ENCODE peak calls at places on chromosomes 2 and 18, in seven cellular contexts. K is lung; X is neural progenitor cell; L is cardiac muscle cell; G is H1; B is heart left ventricle; Y is CD8-positive, alpha-beta T cell. V is an unnamed sample.

GRCh38 chr18:13464432-13465125 is 246.0 kb downstream of the LDLRAD4 start:
- DNase-seq in B (peak; percentile 70), K (peak; percentile 59), Y (peak; percentile 33), X (no peak), L (peak; percentile 56), G (no peak), V (peak; percentile 60)

GRCh38 chr2:190052307-190052706 is 10.2 kb downstream of the MSTN start:
- DNase-seq in L (no peak), G (no peak), K (no peak), B (no peak), X (no peak), Y (no peak), V (no peak)

GRCh38 chr2:98698896-98699295 is 32.0 kb downstream of the MGAT4A start:
- DNase-seq in L (no peak), G (no peak), B (no peak), K (no peak), X (no peak), Y (no peak), V (no peak)

GRCh38 chr2:96205238-96205637 is 3.4 kb downstream of the STARD7 start:
- DNase-seq in G (no peak), Y (no peak), B (no peak), X (no peak), L (no peak), K (no peak), V (no peak)

GRCh38 chr2:205682239-205683021 is at the start of gene NRP2:
- DNase-seq in L (peak; percentile 91), Y (no peak), K (peak; percentile 84), G (peak; percentile 83), B (peak; percentile 82), X (peak; percentile 97), V (peak; percentile 31)

GRCh38 chr2:4763009-4763408 is 929.2 kb upstream of the SOX11 start:
- DNase-seq in K (no peak), Y (no peak), X (peak; percentile 78), L (no peak), B (no peak), G (peak; percentile 63), V (no peak)

GRCh38 chr2:219125886-219126270 is 34.7 kb downstream of the NHEJ1 start:
- DNase-seq in X (no peak), G (no peak), K (no peak), L (no peak), B (no peak), Y (no peak), V (no peak)

GRCh38 chr18:48339692-48340091 is 69.5 kb downstream of the ZBTB7C start:
- DNase-seq in Y (no peak), B (no peak), X (no peak), G (no peak), L (no peak), K (no peak), V (no peak)

GRCh38 chr2:199973703-199974102 is 18.3 kb downstream of the MAIP1 start:
- DNase-seq in X (peak; percentile 48), B (no peak), G (no peak), Y (no peak), L (peak; percentile 73), K (no peak), V (no peak)

GRCh38 chr2:30234180-30234971 is 3.0 kb downstream of the LBH start:
- DNase-seq in B (no peak), X (peak; percentile 58), L (peak; percentile 78), G (no peak), Y (no peak), K (no peak), V (peak; percentile 46)

GRCh38 chr2:230323385-230324106 is 3.4 kb upstream of the SP140L start:
- DNase-seq in G (no peak), B (no peak), L (no peak), Y (no peak), X (no peak), K (no peak), V (no peak)

GRCh38 chr2:46387292-46387691 is 90.1 kb downstream of the EPAS1 start:
- DNase-seq in L (no peak), G (no peak), K (no peak), B (no peak), X (no peak), Y (no peak), V (no peak)

GRCh38 chr2:16652296-16653082 is 13.1 kb downstream of the CYRIA start:
- DNase-seq in X (no peak), Y (no peak), L (peak; percentile 12), G (no peak), B (no peak), K (peak; percentile 63), V (no peak)

GRCh38 chr18:69123421-69123820 is 277.3 kb upstream of the DOK6 start:
- DNase-seq in K (no peak), G (no peak), Y (no peak), L (no peak), B (no peak), X (no peak), V (no peak)

GRCh38 chr2:217275091-217275490 is 415.2 kb upstream of the TNP1 start:
- DNase-seq in L (no peak), G (no peak), B (no peak), X (no peak), Y (no peak), K (no peak), V (no peak)
- H3K27me3 ChIP-seq in L (peaks cover 87% of the 10 kb centered on the region), G (peaks cover 58% of the 10 kb centered on the region), B (no peaks in the 10 kb centered on the region), X (peaks cover 52% of the 10 kb centered on the region), Y (no peaks in the 10 kb centered on the region), K (no peaks in the 10 kb centered on the region), V (no peaks in the 10 kb centered on the region)

DNA sequence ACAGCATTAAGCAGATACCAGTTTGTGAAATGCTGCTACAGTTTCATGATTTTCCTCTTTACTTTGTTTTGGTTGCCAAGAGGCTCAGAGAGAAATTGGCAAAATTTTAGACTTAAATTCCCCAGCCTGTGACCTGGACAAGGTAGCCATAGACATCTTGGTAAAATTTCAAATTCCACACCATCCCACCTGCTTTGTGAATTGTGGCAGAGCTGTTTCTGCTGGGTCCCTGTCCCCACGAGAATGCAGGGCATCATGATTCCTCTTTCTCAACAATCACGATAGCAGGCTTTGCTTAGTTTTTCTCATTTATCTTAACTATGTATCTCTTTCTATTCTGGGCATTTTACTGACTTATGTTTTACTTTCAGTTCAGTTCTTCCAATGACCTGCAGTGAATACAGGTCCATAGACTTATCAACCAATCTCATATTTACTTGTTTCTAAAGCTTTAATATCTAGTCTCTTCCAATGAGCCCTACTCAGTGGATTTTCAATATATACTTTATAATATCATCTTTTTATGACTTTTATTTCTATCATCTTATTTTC is 351.6 kb downstream of the SOCS6 start:
- DNase-seq in K (no peak), G (no peak), L (no peak), B (no peak), Y (no peak), X (no peak), V (no peak)
- H3K9me3 ChIP-seq in K (peaks cover 2% of the 10 kb centered on the region), G (peaks cover 54% of the 10 kb centered on the region), L (no peaks in the 10 kb centered on the region), B (no peaks in the 10 kb centered on the region), Y (no peaks in the 10 kb centered on the region), X (no peaks in the 10 kb centered on the region), V (no peaks in the 10 kb centered on the region)

GRCh38 chr2:132421198-132421780 is 4.7 kb downstream of the GPR39 start:
- DNase-seq in K (no peak), L (no peak), B (no peak), G (no peak), Y (no peak), X (no peak), V (no peak)
- TF ChIP-seq CTCF in K (no peak), L (peak; percentile 14), B (no peak), G (no peak), Y (no peak), X (no peak), V (no peak)

GRCh38 chr2:60518567-60518966 is 34.9 kb downstream of the BCL11A start:
- DNase-seq in B (no peak), K (no peak), L (no peak), G (no peak), X (no peak), Y (no peak), V (no peak)

GRCh38 chr2:60519259-60519863 is 34.1 kb downstream of the BCL11A start:
- DNase-seq in B (no peak), L (no peak), K (no peak), Y (no peak), G (peak; percentile 45), X (no peak), V (no peak)

GRCh38 chr2:60522462-60522861 is 31.0 kb downstream of the BCL11A start:
- DNase-seq in K (no peak), X (no peak), B (no peak), Y (no peak), G (peak; percentile 44), L (no peak), V (no peak)

GRCh38 chr2:60520917-60521539 is 32.4 kb downstream of the BCL11A start:
- DNase-seq in G (peak; percentile 57), L (no peak), K (no peak), X (no peak), B (no peak), Y (no peak), V (no peak)

GRCh38 chr2:60520477-60520876 is 33.0 kb downstream of the BCL11A start:
- DNase-seq in K (no peak), B (no peak), L (no peak), Y (no peak), G (peak; percentile 49), X (no peak), V (no peak)
- H3K27me3 ChIP-seq in K (no peaks in the 10 kb centered on the region), B (no peaks in the 10 kb centered on the region), L (no peaks in the 10 kb centered on the region), Y (no peaks in the 10 kb centered on the region), G (no peaks in the 10 kb centered on the region), X (no peaks in the 10 kb centered on the region), V (no peaks in the 10 kb centered on the region)

GRCh38 chr2:127376265-127376664 is 11.5 kb downstream of the MAP3K2 start:
- DNase-seq in G (no peak), L (no peak), X (no peak), K (no peak), Y (no peak), B (no peak), V (no peak)
- H3K9me3 ChIP-seq in G (peaks cover 31% of the 10 kb centered on the region), L (peaks cover 2% of the 10 kb centered on the region), X (peaks cover 11% of the 10 kb centered on the region), K (peaks cover 2% of the 10 kb centered on the region), Y (peaks cover 7% of the 10 kb centered on the region), B (no peaks in the 10 kb centered on the region), V (peaks cover 11% of the 10 kb centered on the region)